ENCODE peak calls at places on chromosomes 1 and 21, in six cellular contexts. One of them, this sample, is unnamed.

GRCh38 chr1:109883248-109883955 is 27.2 kb upstream of the CSF1 start:
- DNase-seq in WTC11: no peak
- DNase-seq in tibial artery: peak
- DNase-seq in mesothelial cell of epicardium: no peak
- DNase-seq in uterus: peak
- DNase-seq in astrocyte of the spinal cord: no peak
- DNase-seq in this sample: no peak

GRCh38 chr1:19257178-19257914 is 5.7 kb downstream of the MRTO4 start:
- DNase-seq in WTC11: no peak
- DNase-seq in tibial artery: no peak
- DNase-seq in mesothelial cell of epicardium: no peak
- DNase-seq in uterus: no peak
- DNase-seq in astrocyte of the spinal cord: no peak
- DNase-seq in this sample: no peak

GRCh38 chr1:26531651-26532131 is 2.1 kb downstream of the RPS6KA1 start:
- DNase-seq in WTC11: peak
- DNase-seq in tibial artery: no peak
- DNase-seq in mesothelial cell of epicardium: no peak
- DNase-seq in uterus: no peak
- DNase-seq in astrocyte of the spinal cord: no peak
- DNase-seq in this sample: no peak

GRCh38 chr1:115976062-115976899 is at the start of gene SLC22A15:
- DNase-seq in WTC11: peak
- DNase-seq in tibial artery: peak
- DNase-seq in mesothelial cell of epicardium: peak
- DNase-seq in uterus: no peak
- DNase-seq in astrocyte of the spinal cord: peak
- DNase-seq in this sample: peak

GRCh38 chr1:201756411-201756810 is 72.5 kb upstream of the IPO9 start:
- DNase-seq in WTC11: no peak
- DNase-seq in tibial artery: no peak
- DNase-seq in mesothelial cell of epicardium: no peak
- DNase-seq in uterus: no peak
- DNase-seq in astrocyte of the spinal cord: peak
- DNase-seq in this sample: no peak

GRCh38 chr1:93874025-93874651 is 4.9 kb downstream of the DNTTIP2 start:
- DNase-seq in WTC11: no peak
- DNase-seq in tibial artery: no peak
- DNase-seq in mesothelial cell of epicardium: no peak
- DNase-seq in uterus: no peak
- DNase-seq in astrocyte of the spinal cord: peak
- DNase-seq in this sample: no peak

GRCh38 chr1:59703226-59703917 is 111.4 kb upstream of the HOOK1 start:
- DNase-seq in WTC11: no peak
- DNase-seq in tibial artery: no peak
- DNase-seq in mesothelial cell of epicardium: no peak
- DNase-seq in uterus: peak
- DNase-seq in astrocyte of the spinal cord: peak
- DNase-seq in this sample: no peak

GRCh38 chr1:89005286-89006151 is 13.1 kb upstream of the KYAT3 start:
- DNase-seq in WTC11: no peak
- DNase-seq in tibial artery: no peak
- DNase-seq in mesothelial cell of epicardium: no peak
- DNase-seq in uterus: no peak
- DNase-seq in astrocyte of the spinal cord: no peak
- DNase-seq in this sample: no peak

GRCh38 chr21:21668198-21668597 is 670.0 kb downstream of the NCAM2 start:
- DNase-seq in WTC11: no peak
- DNase-seq in tibial artery: no peak
- DNase-seq in mesothelial cell of epicardium: no peak
- DNase-seq in uterus: no peak
- DNase-seq in astrocyte of the spinal cord: no peak
- DNase-seq in this sample: no peak

GRCh38 chr1:39080884-39081265 is 54.7 kb downstream of the NDUFS5 start:
- DNase-seq in WTC11: peak
- DNase-seq in tibial artery: no peak
- DNase-seq in mesothelial cell of epicardium: no peak
- DNase-seq in uterus: no peak
- DNase-seq in astrocyte of the spinal cord: no peak
- DNase-seq in this sample: peak

DNA sequence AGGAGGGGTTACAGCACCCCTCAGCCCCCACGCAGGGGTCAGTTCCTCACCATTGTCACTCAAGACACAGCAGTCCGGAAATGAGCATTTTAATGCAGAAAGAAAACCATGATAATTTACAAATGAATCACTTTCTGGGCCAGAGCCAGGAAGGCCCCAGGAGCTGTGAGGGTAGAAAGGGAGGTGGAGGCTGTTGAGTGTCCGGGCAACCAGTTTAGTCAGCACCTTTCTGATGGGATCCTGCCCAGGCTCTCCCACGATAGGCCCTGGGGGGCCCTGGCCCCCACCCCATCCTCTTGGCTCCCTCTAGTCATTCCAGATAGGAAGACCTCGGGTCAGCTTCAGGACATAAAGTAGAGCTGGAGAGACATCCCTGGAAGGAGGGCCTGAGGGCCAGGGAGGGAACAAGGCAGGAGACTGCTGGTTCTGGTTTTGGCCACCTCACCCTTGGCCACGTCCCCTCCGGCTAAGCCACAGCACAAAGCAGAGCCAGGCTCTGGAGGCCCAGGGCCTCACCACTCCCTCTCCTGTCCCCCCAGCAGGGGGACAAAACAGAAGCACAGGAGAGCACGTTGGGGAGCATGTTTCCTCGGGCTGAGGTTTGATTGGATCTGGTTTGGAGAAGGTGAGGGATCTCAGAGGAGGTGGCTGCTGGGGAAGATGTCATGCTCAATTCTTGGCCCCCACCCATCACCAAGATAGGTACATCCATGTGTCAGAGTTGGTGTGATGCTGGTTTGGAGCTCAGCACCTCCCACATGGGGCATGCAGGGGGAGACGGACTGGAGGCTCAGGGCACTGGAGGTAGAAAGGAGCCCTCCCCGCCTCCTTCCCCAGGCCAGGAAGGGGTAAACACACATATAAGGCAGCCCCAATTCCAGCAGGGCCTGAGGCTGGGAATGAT is 20.6 kb downstream of the ETNK2 start:
- DNase-seq in WTC11: no peak
- DNase-seq in tibial artery: peak
- DNase-seq in mesothelial cell of epicardium: no peak
- DNase-seq in uterus: peak
- DNase-seq in astrocyte of the spinal cord: peak
- DNase-seq in this sample: no peak
- TF ChIP-seq CTCF in WTC11: no peak
- TF ChIP-seq CTCF in tibial artery: no peak
- TF ChIP-seq CTCF in mesothelial cell of epicardium: no peak
- TF ChIP-seq CTCF in uterus: no peak
- TF ChIP-seq CTCF in astrocyte of the spinal cord: peak
- TF ChIP-seq CTCF in this sample: no peak

GRCh38 chr1:42035830-42036604 is 117.2 kb upstream of the GUCA2B start:
- DNase-seq in WTC11: peak
- DNase-seq in tibial artery: peak
- DNase-seq in mesothelial cell of epicardium: peak
- DNase-seq in uterus: peak
- DNase-seq in astrocyte of the spinal cord: peak
- DNase-seq in this sample: peak
- TF ChIP-seq CTCF in WTC11: no peak
- TF ChIP-seq CTCF in tibial artery: no peak
- TF ChIP-seq CTCF in mesothelial cell of epicardium: no peak
- TF ChIP-seq CTCF in uterus: no peak
- TF ChIP-seq CTCF in astrocyte of the spinal cord: no peak
- TF ChIP-seq CTCF in this sample: no peak

GRCh38 chr1:10530281-10530740 is 55.6 kb downstream of the PEX14 start:
- DNase-seq in WTC11: peak
- DNase-seq in tibial artery: no peak
- DNase-seq in mesothelial cell of epicardium: peak
- DNase-seq in uterus: peak
- DNase-seq in astrocyte of the spinal cord: peak
- DNase-seq in this sample: peak
- TF ChIP-seq CTCF in WTC11: peak
- TF ChIP-seq CTCF in tibial artery: peak
- TF ChIP-seq CTCF in mesothelial cell of epicardium: peak
- TF ChIP-seq CTCF in uterus: peak
- TF ChIP-seq CTCF in astrocyte of the spinal cord: peak
- TF ChIP-seq CTCF in this sample: peak

DNA sequence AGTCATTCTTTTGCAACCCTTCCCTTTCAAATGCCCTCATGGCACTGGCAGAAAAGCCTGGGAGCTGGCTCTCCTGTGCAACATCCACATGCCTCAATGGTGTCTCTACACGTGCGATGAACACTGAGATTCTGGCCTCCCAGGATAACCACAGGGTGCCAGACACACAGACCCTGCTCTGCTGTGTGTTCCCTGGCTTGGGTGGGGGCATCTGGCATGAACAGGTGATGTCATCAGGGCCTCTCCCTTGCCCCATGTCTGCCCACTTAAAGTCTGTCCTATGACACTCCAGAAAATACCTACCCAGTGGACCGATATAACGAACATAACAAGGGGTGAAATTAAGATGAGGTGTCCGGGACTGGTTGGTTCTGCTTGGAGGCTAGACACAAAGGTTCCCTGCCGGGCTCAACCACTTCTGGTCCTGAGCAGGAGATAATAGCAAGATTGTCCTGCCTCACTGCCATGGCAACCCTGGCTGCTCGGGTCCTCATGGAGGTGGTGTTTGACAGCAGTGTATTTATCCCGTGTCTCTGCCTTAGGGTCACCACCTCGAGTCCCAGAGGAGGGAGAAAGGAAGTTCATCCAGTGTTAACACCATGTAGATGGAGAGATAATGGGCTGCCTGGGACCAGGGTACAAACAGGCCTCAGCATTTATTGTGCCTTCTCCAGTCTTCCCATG is 19.3 kb downstream of the INSRR start:
- DNase-seq in WTC11: no peak
- DNase-seq in tibial artery: no peak
- DNase-seq in mesothelial cell of epicardium: no peak
- DNase-seq in uterus: no peak
- DNase-seq in astrocyte of the spinal cord: no peak
- DNase-seq in this sample: peak
- TF ChIP-seq CTCF in WTC11: no peak
- TF ChIP-seq CTCF in tibial artery: no peak
- TF ChIP-seq CTCF in mesothelial cell of epicardium: no peak
- TF ChIP-seq CTCF in uterus: no peak
- TF ChIP-seq CTCF in astrocyte of the spinal cord: no peak
- TF ChIP-seq CTCF in this sample: no peak

GRCh38 chr1:197519741-197520334 is 251.8 kb downstream of the CRB1 start:
- DNase-seq in WTC11: no peak
- DNase-seq in tibial artery: no peak
- DNase-seq in mesothelial cell of epicardium: no peak
- DNase-seq in uterus: no peak
- DNase-seq in astrocyte of the spinal cord: peak
- DNase-seq in this sample: no peak

GRCh38 chr1:197526736-197527371 is 248.4 kb downstream of the DENND1B start:
- DNase-seq in WTC11: no peak
- DNase-seq in tibial artery: no peak
- DNase-seq in mesothelial cell of epicardium: no peak
- DNase-seq in uterus: no peak
- DNase-seq in astrocyte of the spinal cord: peak
- DNase-seq in this sample: no peak

GRCh38 chr1:197521118-197521739 is 253.2 kb downstream of the CRB1 start:
- DNase-seq in WTC11: no peak
- DNase-seq in tibial artery: no peak
- DNase-seq in mesothelial cell of epicardium: no peak
- DNase-seq in uterus: no peak
- DNase-seq in astrocyte of the spinal cord: peak
- DNase-seq in this sample: no peak
- TF ChIP-seq CTCF in WTC11: peak
- TF ChIP-seq CTCF in tibial artery: peak
- TF ChIP-seq CTCF in mesothelial cell of epicardium: peak
- TF ChIP-seq CTCF in uterus: peak
- TF ChIP-seq CTCF in astrocyte of the spinal cord: peak
- TF ChIP-seq CTCF in this sample: peak

DNA sequence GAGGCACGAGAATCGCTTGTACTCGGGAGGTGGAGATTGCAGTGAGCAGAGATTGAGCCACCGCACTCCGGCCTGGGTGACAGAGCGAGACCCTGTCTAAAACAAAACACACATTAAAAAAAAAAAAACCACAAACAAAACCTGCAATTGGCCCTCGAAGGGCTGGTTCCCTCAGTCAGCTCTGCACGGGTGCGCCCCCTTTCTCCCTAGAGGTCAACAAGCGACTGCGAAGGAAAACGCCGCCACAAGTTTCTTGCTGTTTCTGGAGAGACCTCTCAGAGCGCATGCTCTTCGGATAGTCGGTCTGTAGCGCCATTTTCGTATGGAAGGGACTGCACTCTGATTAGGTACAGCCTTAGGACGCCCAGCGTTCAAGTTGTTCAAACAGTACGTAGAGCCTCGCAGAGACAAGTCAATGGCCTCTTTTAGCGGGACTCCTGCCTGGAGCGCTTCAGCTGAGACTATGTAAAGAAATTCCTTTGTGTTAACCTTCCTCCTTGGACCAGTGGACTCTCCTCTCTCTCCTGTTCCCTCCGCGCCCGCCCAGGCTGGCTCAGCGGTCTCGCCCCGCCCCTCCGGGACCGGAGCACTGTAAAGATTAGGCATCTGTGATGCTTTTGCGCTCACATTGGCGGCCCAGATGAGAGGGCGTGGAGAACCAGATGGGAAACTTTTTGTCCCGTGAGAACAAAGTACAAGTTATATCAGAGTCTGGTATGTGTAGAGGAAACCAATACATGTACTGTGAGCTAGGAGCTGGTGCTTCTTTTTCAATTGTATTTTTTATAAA is 1.0 kb upstream of the CDC14A start:
- DNase-seq in WTC11: peak
- DNase-seq in tibial artery: peak
- DNase-seq in mesothelial cell of epicardium: peak
- DNase-seq in uterus: peak
- DNase-seq in astrocyte of the spinal cord: peak
- DNase-seq in this sample: peak
- TF ChIP-seq CTCF in WTC11: no peak
- TF ChIP-seq CTCF in tibial artery: no peak
- TF ChIP-seq CTCF in mesothelial cell of epicardium: no peak
- TF ChIP-seq CTCF in uterus: peak
- TF ChIP-seq CTCF in astrocyte of the spinal cord: peak
- TF ChIP-seq CTCF in this sample: no peak

DNA sequence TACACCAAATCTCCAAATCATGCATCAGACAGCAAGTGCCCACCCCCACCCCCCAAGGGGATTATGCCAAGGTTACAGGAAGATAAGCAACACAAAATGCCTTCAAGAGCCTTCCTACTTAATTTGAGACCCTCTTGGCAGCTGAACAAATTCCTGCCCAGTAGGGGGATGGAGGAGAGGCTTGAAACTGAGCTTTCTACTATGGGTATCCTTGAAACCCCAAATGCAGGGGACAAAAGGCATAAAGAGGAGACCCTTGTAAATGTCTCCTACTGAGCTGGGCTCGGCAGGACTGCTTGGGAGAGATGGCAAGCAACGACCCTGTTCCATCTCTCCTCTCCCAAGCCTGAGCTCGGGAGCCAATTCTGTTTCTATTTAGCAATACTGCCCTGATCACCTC is 3.5 kb downstream of the SLC41A1 start:
- DNase-seq in WTC11: no peak
- DNase-seq in tibial artery: no peak
- DNase-seq in mesothelial cell of epicardium: no peak
- DNase-seq in uterus: no peak
- DNase-seq in astrocyte of the spinal cord: no peak
- DNase-seq in this sample: no peak
- TF ChIP-seq CTCF in WTC11: no peak
- TF ChIP-seq CTCF in tibial artery: no peak
- TF ChIP-seq CTCF in mesothelial cell of epicardium: no peak
- TF ChIP-seq CTCF in uterus: no peak
- TF ChIP-seq CTCF in astrocyte of the spinal cord: no peak
- TF ChIP-seq CTCF in this sample: no peak

This sample was measured in glutamatergic neuron.